ENCODE peak calls at places on chromosomes 7 and 10, in four cellular contexts. One of them, this sample, is unnamed.

GRCh38 chr10:101745074-101745690 is 30.7 kb downstream of the FGF8 start:
- DNase-seq in fibroblast of villous mesenchyme: no peak
- DNase-seq in endothelial cell: no peak
- DNase-seq in CD4-positive, alpha-beta T cell: no peak
- DNase-seq in this sample: no peak

GRCh38 chr10:28722065-28722803 is 44.9 kb downstream of the BAMBI start:
- DNase-seq in fibroblast of villous mesenchyme: peak
- DNase-seq in endothelial cell: peak
- DNase-seq in CD4-positive, alpha-beta T cell: no peak
- DNase-seq in this sample: peak

GRCh38 chr10:70178139-70178725 is 7.9 kb upstream of the SAR1A start:
- DNase-seq in fibroblast of villous mesenchyme: no peak
- DNase-seq in endothelial cell: no peak
- DNase-seq in CD4-positive, alpha-beta T cell: no peak
- DNase-seq in this sample: no peak

GRCh38 chr7:46932266-46932655 is 649.6 kb downstream of the TNS3 start:
- DNase-seq in fibroblast of villous mesenchyme: no peak
- DNase-seq in endothelial cell: no peak
- DNase-seq in CD4-positive, alpha-beta T cell: no peak
- DNase-seq in this sample: no peak

GRCh38 chr7:95441042-95441823 is 6.4 kb upstream of the PON2 start:
- DNase-seq in fibroblast of villous mesenchyme: no peak
- DNase-seq in endothelial cell: no peak
- DNase-seq in CD4-positive, alpha-beta T cell: no peak
- DNase-seq in this sample: peak

GRCh38 chr7:128115326-128115820 is 84.1 kb upstream of the LRRC4 start:
- DNase-seq in fibroblast of villous mesenchyme: peak
- DNase-seq in endothelial cell: no peak
- DNase-seq in CD4-positive, alpha-beta T cell: no peak
- DNase-seq in this sample: no peak

GRCh38 chr7:117995850-117996650 is 122.8 kb upstream of the CTTNBP2 start:
- DNase-seq in fibroblast of villous mesenchyme: peak
- DNase-seq in endothelial cell: no peak
- DNase-seq in CD4-positive, alpha-beta T cell: no peak
- DNase-seq in this sample: no peak

GRCh38 chr10:71531485-71532446 is 135.0 kb downstream of the CDH23 start:
- DNase-seq in fibroblast of villous mesenchyme: no peak
- DNase-seq in endothelial cell: no peak
- DNase-seq in CD4-positive, alpha-beta T cell: no peak
- DNase-seq in this sample: no peak

GRCh38 chr10:86349940-86350630 is 16.5 kb downstream of the GRID1 start:
- DNase-seq in fibroblast of villous mesenchyme: no peak
- DNase-seq in endothelial cell: no peak
- DNase-seq in CD4-positive, alpha-beta T cell: no peak
- DNase-seq in this sample: no peak

GRCh38 chr10:72053690-72054089 is 34.7 kb downstream of the SPOCK2 start:
- DNase-seq in fibroblast of villous mesenchyme: no peak
- DNase-seq in endothelial cell: no peak
- DNase-seq in CD4-positive, alpha-beta T cell: no peak
- DNase-seq in this sample: no peak

GRCh38 chr10:100020883-100021248 is 11.1 kb upstream of the DNMBP start:
- DNase-seq in fibroblast of villous mesenchyme: no peak
- DNase-seq in endothelial cell: no peak
- DNase-seq in CD4-positive, alpha-beta T cell: no peak
- DNase-seq in this sample: no peak

GRCh38 chr7:45215611-45216062 is 58.0 kb downstream of the RAMP3 start:
- DNase-seq in fibroblast of villous mesenchyme: no peak
- DNase-seq in endothelial cell: no peak
- DNase-seq in CD4-positive, alpha-beta T cell: no peak
- DNase-seq in this sample: no peak

GRCh38 chr7:77360104-77360503 is 56.0 kb downstream of the GSAP start:
- DNase-seq in fibroblast of villous mesenchyme: no peak
- DNase-seq in endothelial cell: no peak
- DNase-seq in CD4-positive, alpha-beta T cell: no peak
- DNase-seq in this sample: peak

GRCh38 chr10:1159131-1160061 is 103.2 kb downstream of the WDR37 start:
- DNase-seq in fibroblast of villous mesenchyme: peak
- DNase-seq in endothelial cell: no peak
- DNase-seq in CD4-positive, alpha-beta T cell: no peak
- DNase-seq in this sample: no peak

GRCh38 chr7:159197066-159197975 is 52.7 kb upstream of the VIPR2 start:
- DNase-seq in fibroblast of villous mesenchyme: no peak
- DNase-seq in endothelial cell: no peak
- DNase-seq in CD4-positive, alpha-beta T cell: peak
- DNase-seq in this sample: no peak

GRCh38 chr7:3464900-3465622 is 164.0 kb downstream of the SDK1 start:
- DNase-seq in fibroblast of villous mesenchyme: no peak
- DNase-seq in endothelial cell: no peak
- DNase-seq in CD4-positive, alpha-beta T cell: peak
- DNase-seq in this sample: no peak

GRCh38 chr10:79142064-79142491 is 73.3 kb downstream of the ZMIZ1 start:
- DNase-seq in fibroblast of villous mesenchyme: peak
- DNase-seq in endothelial cell: no peak
- DNase-seq in CD4-positive, alpha-beta T cell: no peak
- DNase-seq in this sample: no peak

GRCh38 chr7:85184599-85185354 is 2.1 kb downstream of the SEMA3D start:
- DNase-seq in fibroblast of villous mesenchyme: no peak
- DNase-seq in endothelial cell: peak
- DNase-seq in CD4-positive, alpha-beta T cell: no peak
- DNase-seq in this sample: no peak

GRCh38 chr10:119199231-119199992 is 8.0 kb upstream of the GRK5 start:
- DNase-seq in fibroblast of villous mesenchyme: peak
- DNase-seq in endothelial cell: peak
- DNase-seq in CD4-positive, alpha-beta T cell: peak
- DNase-seq in this sample: peak

GRCh38 chr10:118308664-118309063 is 33.5 kb downstream of the FAM204A start:
- DNase-seq in fibroblast of villous mesenchyme: no peak
- DNase-seq in endothelial cell: no peak
- DNase-seq in CD4-positive, alpha-beta T cell: no peak
- DNase-seq in this sample: no peak

GRCh38 chr10:74982634-74982982 is 128.8 kb upstream of the SAMD8 start:
- DNase-seq in fibroblast of villous mesenchyme: no peak
- DNase-seq in endothelial cell: no peak
- DNase-seq in CD4-positive, alpha-beta T cell: no peak
- DNase-seq in this sample: no peak

GRCh38 chr7:128108641-128109423 is 77.6 kb upstream of the LRRC4 start:
- DNase-seq in fibroblast of villous mesenchyme: no peak
- DNase-seq in endothelial cell: no peak
- DNase-seq in CD4-positive, alpha-beta T cell: no peak
- DNase-seq in this sample: no peak

GRCh38 chr10:79926037-79926436 is 22.9 kb downstream of the SFTPD start:
- DNase-seq in fibroblast of villous mesenchyme: no peak
- DNase-seq in endothelial cell: peak
- DNase-seq in CD4-positive, alpha-beta T cell: no peak
- DNase-seq in this sample: no peak

DNA sequence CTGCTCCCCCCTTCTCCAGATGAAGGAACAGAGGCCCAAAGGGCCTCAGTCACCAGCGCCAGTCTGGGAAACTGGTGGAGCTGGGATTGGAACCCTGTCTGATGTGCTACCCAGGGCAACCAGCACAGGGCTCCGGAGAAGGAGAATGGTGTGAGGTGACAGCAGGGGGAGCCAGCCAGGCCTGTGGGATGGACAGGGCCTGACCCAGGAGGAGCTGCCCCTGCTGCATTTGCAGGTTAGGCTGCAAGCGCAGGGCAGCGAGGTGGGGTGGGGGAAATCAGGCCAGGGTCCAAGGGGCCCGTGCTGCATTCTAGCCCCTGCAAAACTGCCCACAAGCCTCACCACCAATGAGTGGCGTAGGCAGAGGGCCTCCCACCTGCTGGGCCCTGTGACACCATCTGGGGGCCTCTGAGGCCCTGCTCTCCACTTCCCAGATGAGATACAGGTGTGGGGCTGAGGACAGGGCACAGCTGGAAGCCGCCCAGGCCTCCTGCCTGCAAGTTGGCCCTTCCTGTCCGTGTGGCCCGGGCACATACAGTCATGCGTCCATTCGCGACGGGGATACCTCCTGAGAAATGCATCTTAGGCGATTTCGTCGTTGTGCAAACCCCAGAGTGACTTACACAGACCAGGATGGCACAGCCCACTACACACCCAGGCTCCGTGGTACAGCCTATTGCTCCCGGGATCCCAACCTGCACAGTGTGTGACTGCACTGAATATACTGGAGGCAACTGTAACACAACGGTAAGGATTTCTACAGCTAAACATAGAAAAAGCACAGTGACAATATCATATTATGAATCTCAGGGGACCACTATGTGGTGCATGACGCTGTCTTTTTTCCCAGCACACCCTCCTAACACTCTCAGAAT is 45.2 kb downstream of the RASGEF1A start:
- DNase-seq in fibroblast of villous mesenchyme: no peak
- DNase-seq in endothelial cell: peak
- DNase-seq in CD4-positive, alpha-beta T cell: no peak
- DNase-seq in this sample: no peak
- TF ChIP-seq CTCF in fibroblast of villous mesenchyme: peak
- TF ChIP-seq CTCF in endothelial cell: no peak
- TF ChIP-seq CTCF in CD4-positive, alpha-beta T cell: no peak
- TF ChIP-seq CTCF in this sample: no peak

DNA sequence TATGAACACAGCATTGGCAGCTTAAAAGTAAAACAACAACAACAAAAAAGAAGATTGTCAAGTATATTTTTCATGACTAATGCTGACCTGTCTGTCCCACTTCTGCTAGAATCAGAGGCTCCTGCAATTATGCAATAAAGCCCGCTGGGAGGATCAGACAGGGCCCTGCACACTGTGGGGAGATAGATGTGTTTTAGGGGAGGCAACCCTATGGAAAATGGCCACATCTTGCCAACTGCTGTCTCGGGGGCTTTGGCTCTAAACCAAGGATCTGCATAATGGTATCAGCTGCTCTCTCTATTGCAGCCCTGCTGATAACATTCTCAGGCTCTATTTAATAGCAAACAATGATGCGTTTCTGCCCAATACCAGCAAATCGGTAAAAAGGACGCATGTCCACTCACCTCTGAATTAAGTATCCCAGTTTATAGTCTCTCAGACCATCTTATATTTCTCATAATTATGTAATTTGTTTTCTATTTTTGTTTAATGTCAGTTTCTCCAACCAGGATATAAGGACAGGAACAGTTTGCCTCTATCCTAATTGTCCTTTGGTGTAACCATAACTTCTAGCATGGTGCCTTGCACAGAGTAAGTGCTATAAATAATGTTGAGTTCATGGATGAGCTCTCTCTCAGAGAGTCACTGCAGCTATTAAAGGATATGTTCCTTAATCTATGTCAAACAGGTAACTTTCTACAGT is 15.3 kb upstream of the PRKAR2B start:
- DNase-seq in fibroblast of villous mesenchyme: peak
- DNase-seq in endothelial cell: no peak
- DNase-seq in CD4-positive, alpha-beta T cell: no peak
- DNase-seq in this sample: no peak
- TF ChIP-seq CTCF in fibroblast of villous mesenchyme: no peak
- TF ChIP-seq CTCF in endothelial cell: no peak
- TF ChIP-seq CTCF in CD4-positive, alpha-beta T cell: no peak
- TF ChIP-seq CTCF in this sample: no peak

GRCh38 chr10:63375006-63375405 is 90.8 kb downstream of the JMJD1C start:
- DNase-seq in fibroblast of villous mesenchyme: no peak
- DNase-seq in endothelial cell: no peak
- DNase-seq in CD4-positive, alpha-beta T cell: no peak
- DNase-seq in this sample: no peak

GRCh38 chr10:63375859-63376258 is 89.9 kb downstream of the JMJD1C start:
- DNase-seq in fibroblast of villous mesenchyme: peak
- DNase-seq in endothelial cell: no peak
- DNase-seq in CD4-positive, alpha-beta T cell: no peak
- DNase-seq in this sample: no peak

GRCh38 chr10:63369711-63370110 is 96.1 kb downstream of the JMJD1C start:
- DNase-seq in fibroblast of villous mesenchyme: no peak
- DNase-seq in endothelial cell: no peak
- DNase-seq in CD4-positive, alpha-beta T cell: no peak
- DNase-seq in this sample: no peak

GRCh38 chr10:63375458-63375857 is 90.3 kb downstream of the JMJD1C start:
- DNase-seq in fibroblast of villous mesenchyme: peak
- DNase-seq in endothelial cell: no peak
- DNase-seq in CD4-positive, alpha-beta T cell: no peak
- DNase-seq in this sample: no peak

GRCh38 chr10:63373176-63373575 is 92.6 kb downstream of the JMJD1C start:
- DNase-seq in fibroblast of villous mesenchyme: no peak
- DNase-seq in endothelial cell: no peak
- DNase-seq in CD4-positive, alpha-beta T cell: no peak
- DNase-seq in this sample: no peak
- TF ChIP-seq CTCF in fibroblast of villous mesenchyme: no peak
- TF ChIP-seq CTCF in endothelial cell: no peak
- TF ChIP-seq CTCF in CD4-positive, alpha-beta T cell: no peak
- TF ChIP-seq CTCF in this sample: no peak

GRCh38 chr10:66318761-66319160 is 607.1 kb upstream of the LRRTM3 start:
- DNase-seq in fibroblast of villous mesenchyme: no peak
- DNase-seq in endothelial cell: no peak
- DNase-seq in CD4-positive, alpha-beta T cell: no peak
- DNase-seq in this sample: no peak
- TF ChIP-seq CTCF in fibroblast of villous mesenchyme: no peak
- TF ChIP-seq CTCF in endothelial cell: no peak
- TF ChIP-seq CTCF in CD4-positive, alpha-beta T cell: no peak
- TF ChIP-seq CTCF in this sample: no peak

GRCh38 chr10:104127411-104127810 is 5.4 kb downstream of the SFR1 start:
- DNase-seq in fibroblast of villous mesenchyme: no peak
- DNase-seq in endothelial cell: no peak
- DNase-seq in CD4-positive, alpha-beta T cell: no peak
- DNase-seq in this sample: peak
- TF ChIP-seq CTCF in fibroblast of villous mesenchyme: peak
- TF ChIP-seq CTCF in endothelial cell: peak
- TF ChIP-seq CTCF in CD4-positive, alpha-beta T cell: no peak
- TF ChIP-seq CTCF in this sample: peak

DNA sequence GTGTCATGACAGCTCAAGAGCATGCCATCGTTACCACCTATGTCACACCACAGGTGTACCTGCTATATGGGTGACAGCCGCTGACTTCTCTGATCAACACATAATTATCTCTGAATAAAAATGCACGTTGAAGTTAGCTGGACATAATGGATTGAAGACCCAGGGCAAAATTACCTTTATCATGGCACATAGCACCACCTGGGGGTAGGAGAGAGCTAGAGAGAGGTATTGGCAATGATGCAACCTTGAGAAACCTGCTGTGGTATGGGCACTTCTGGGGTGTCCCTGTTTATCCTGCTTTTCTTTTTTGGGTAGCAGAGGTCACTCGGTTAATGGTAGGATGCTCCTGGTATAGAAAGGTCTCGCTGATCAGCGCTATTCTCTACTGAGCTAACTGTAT is 323.3 kb downstream of the TFEC start:
- DNase-seq in fibroblast of villous mesenchyme: peak
- DNase-seq in endothelial cell: peak
- DNase-seq in CD4-positive, alpha-beta T cell: no peak
- DNase-seq in this sample: peak
- TF ChIP-seq CTCF in fibroblast of villous mesenchyme: peak
- TF ChIP-seq CTCF in endothelial cell: no peak
- TF ChIP-seq CTCF in CD4-positive, alpha-beta T cell: no peak
- TF ChIP-seq CTCF in this sample: peak

This sample was measured in Calu3.